ENCODE peak calls at places on chromosomes 1 and 21, in five cellular contexts. D is A549; A is stimulated activated naive CD8-positive, alpha-beta T cell treated with anti-CD3 and anti-CD28 coated beads, Interleukin-15, Interleukin-2, amounts not matched to agents 100 U/mL and 50 U/mL, for 24 hours; R is body of pancreas; V is activated CD8-positive, alpha-beta memory T cell treated with anti-CD3 and anti-CD28 coated beads, Interleukin-2, amount 10 ng/mL, durations not matched to agents 7 days and 5 days. S is an unnamed sample.

GRCh38 chr1:26318338-26319064 is 743 bp downstream of the CD52 start:
- ATAC-seq in D (no peak), A (peak), R (no peak), V (no peak), S (peak)

GRCh38 chr1:230345139-230345885 is 80.8 kb downstream of the PGBD5 start:
- ATAC-seq in D (no peak), A (no peak), R (no peak), V (no peak), S (no peak)

GRCh38 chr1:65164633-65165032 is 16.6 kb downstream of the AK4 start:
- ATAC-seq in D (no peak), A (no peak), R (no peak), V (no peak), S (no peak)

GRCh38 chr21:26032263-26032662 is 138.3 kb downstream of the APP start:
- ATAC-seq in D (no peak), A (peak), R (no peak), V (no peak), S (no peak)

GRCh38 chr1:42430286-42430685 is 25.5 kb downstream of the ZMYND12 start:
- ATAC-seq in D (no peak), A (no peak), R (no peak), V (no peak), S (no peak)

GRCh38 chr1:35210306-35211112 is 17.6 kb upstream of the SFPQ start:
- ATAC-seq in D (no peak), A (no peak), R (no peak), V (no peak), S (no peak)

GRCh38 chr1:119321661-119322419 is 46.7 kb upstream of the HAO2 start:
- ATAC-seq in D (no peak), A (no peak), R (no peak), V (no peak), S (no peak)

GRCh38 chr1:48114596-48115384 is 107.7 kb upstream of the SLC5A9 start:
- ATAC-seq in D (no peak), A (no peak), R (no peak), V (no peak), S (peak)

GRCh38 chr1:108747128-108747827 is 804 bp downstream of the STXBP3 start:
- ATAC-seq in D (peak), A (peak), R (peak), V (peak), S (peak)

GRCh38 chr1:223022641-223023473 is 120.2 kb downstream of the TLR5 start:
- ATAC-seq in D (peak), A (no peak), R (no peak), V (no peak), S (peak)

GRCh38 chr1:78833491-78833890 is 173.0 kb downstream of the ADGRL4 start:
- ATAC-seq in D (no peak), A (no peak), R (no peak), V (no peak), S (no peak)

GRCh38 chr1:169363046-169363756 is 4.4 kb downstream of the NME7 start:
- ATAC-seq in D (no peak), A (peak), R (no peak), V (peak), S (peak)

GRCh38 chr1:1274299-1274930 is 761 bp upstream of the UBE2J2 start:
- ATAC-seq in D (peak), A (no peak), R (no peak), V (no peak), S (no peak)

GRCh38 chr1:158931055-158931737 is at the start of gene PYHIN1:
- ATAC-seq in D (no peak), A (peak), R (no peak), V (peak), S (peak)

GRCh38 chr1:36123357-36123756 is 1.7 kb downstream of the COL8A2 start:
- ATAC-seq in D (no peak), A (peak), R (no peak), V (peak), S (peak)

GRCh38 chr1:182845894-182846293 is 6.7 kb downstream of the DHX9 start:
- ATAC-seq in D (no peak), A (no peak), R (no peak), V (no peak), S (no peak)

GRCh38 chr21:15151385-15152103 is 86.7 kb upstream of the NRIP1 start:
- ATAC-seq in D (no peak), A (no peak), R (no peak), V (no peak), S (no peak)

GRCh38 chr1:176696109-176696508 is 233.1 kb downstream of the PAPPA2 start:
- ATAC-seq in D (no peak), A (no peak), R (no peak), V (no peak), S (no peak)